ENCODE peak calls at places on chromosomes 4 and X, in nine cellular contexts. X is GM23248; W is PC-3; V is heart left ventricle; L is fibroblast of lung; N is heart right ventricle; E is Panc1; Y is IMR-90; Z is effector memory CD4-positive, alpha-beta T cell. O is an unnamed sample. For H3K36me3 and H3K9me3, the result is how much of the 10 kb centered on the place peaks cover.

GRCh38 chrX:71622347-71623104 is 4.2 kb upstream of the CXCR3 start:
- DNase-seq in X (peak), W (peak), V (peak), L (peak), N (peak), E (no peak), Y (peak), Z (peak), O (peak)

GRCh38 chrX:108072746-108073145 is 18.6 kb downstream of the PSMD10 start:
- DNase-seq in X (peak), W (peak), V (no peak), L (peak), N (no peak), E (no peak), Y (peak), Z (no peak), O (no peak)

GRCh38 chr4:56611501-56611900 is 69.6 kb downstream of the HOPX start:
- DNase-seq in X (peak), W (no peak), V (no peak), L (peak), N (no peak), E (no peak), Y (peak), Z (no peak), O (no peak)

GRCh38 chr4:140240237-140240636 is 86.3 kb upstream of the MAML3 start:
- DNase-seq in X (no peak), W (no peak), V (no peak), L (no peak), N (no peak), E (no peak), Y (no peak), Z (no peak), O (no peak)

GRCh38 chrX:124018031-124018430 is 56.5 kb downstream of the STAG2 start:
- DNase-seq in X (peak), W (peak), V (no peak), L (peak), N (no peak), E (no peak), Y (peak), Z (no peak), O (no peak)

GRCh38 chr4:4406455-4407298 is 19.8 kb downstream of the NSG1 start:
- DNase-seq in X (no peak), W (no peak), V (no peak), L (no peak), N (no peak), E (no peak), Y (no peak), Z (no peak), O (peak)

GRCh38 chr4:1463927-1464540 is 57.8 kb upstream of the NKX1-1 start:
- DNase-seq in X (no peak), W (no peak), V (no peak), L (no peak), N (no peak), E (no peak), Y (no peak), Z (no peak), O (no peak)

GRCh38 chr4:87844476-87844875 is 11.7 kb downstream of the MEPE start:
- DNase-seq in X (peak), W (no peak), V (no peak), L (peak), N (no peak), E (no peak), Y (no peak), Z (no peak), O (no peak)

GRCh38 chrX:125436855-125437254 is 117.2 kb downstream of the TEX13C start:
- DNase-seq in X (peak), W (peak), V (no peak), L (no peak), N (no peak), E (no peak), Y (no peak), Z (no peak), O (no peak)

GRCh38 chrX:120604359-120604782 is 470 bp downstream of the MCTS1 start:
- DNase-seq in X (peak), W (peak), V (peak), L (peak), N (no peak), E (no peak), Y (peak), Z (no peak), O (no peak)

GRCh38 chrX:20519826-20520225 is 253.1 kb upstream of the RPS6KA3 start:
- DNase-seq in X (no peak), W (no peak), V (no peak), L (no peak), N (no peak), E (no peak), Y (no peak), Z (no peak), O (no peak)

GRCh38 chrX:136215559-136215958 is 35.6 kb downstream of the MAP7D3 start:
- DNase-seq in X (peak), W (peak), V (no peak), L (no peak), N (no peak), E (no peak), Y (peak), Z (no peak), O (no peak)

GRCh38 chr4:566508-567295 is 9.4 kb downstream of the TMEM271 start:
- DNase-seq in X (no peak), W (no peak), V (no peak), L (no peak), N (no peak), E (no peak), Y (peak), Z (no peak), O (no peak)

GRCh38 chr4:156242390-156242789 is 288.7 kb upstream of the CTSO start:
- DNase-seq in X (no peak), W (no peak), V (no peak), L (no peak), N (no peak), E (no peak), Y (no peak), Z (no peak), O (no peak)

GRCh38 chr4:158809611-158810486 is 41.0 kb downstream of the FNIP2 start:
- DNase-seq in X (peak), W (peak), V (no peak), L (peak), N (no peak), E (peak), Y (peak), Z (no peak), O (no peak)

GRCh38 chr4:86855572-86855971 is 6.4 kb upstream of the SLC10A6 start:
- DNase-seq in X (peak), W (peak), V (no peak), L (no peak), N (no peak), E (no peak), Y (peak), Z (no peak), O (no peak)

GRCh38 chr4:27381806-27382205 is 521.2 kb downstream of the STIM2 start:
- DNase-seq in X (peak), W (peak), V (no peak), L (no peak), N (no peak), E (no peak), Y (no peak), Z (no peak), O (no peak)

GRCh38 chrX:147920161-147920666 is 8.5 kb downstream of the FMR1 start:
- DNase-seq in X (no peak), W (no peak), V (no peak), L (no peak), N (no peak), E (no peak), Y (no peak), Z (no peak), O (no peak)

GRCh38 chr4:2824329-2825183 is 19.1 kb upstream of the ADD1 start:
- DNase-seq in X (no peak), W (no peak), V (peak), L (no peak), N (peak), E (no peak), Y (no peak), Z (no peak), O (peak)

GRCh38 chr4:34633216-34633615 is 1611.1 kb downstream of the ARAP2 start:
- DNase-seq in X (no peak), W (no peak), V (no peak), L (peak), N (no peak), E (no peak), Y (no peak), Z (no peak), O (no peak)

GRCh38 chr4:7771541-7772507 is 167.8 kb downstream of the AFAP1 start:
- DNase-seq in X (no peak), W (no peak), V (no peak), L (no peak), N (no peak), E (no peak), Y (no peak), Z (no peak), O (no peak)

GRCh38 chr4:2651998-2652397 is 104.1 kb downstream of the TNIP2 start:
- DNase-seq in X (no peak), W (no peak), V (no peak), L (no peak), N (no peak), E (no peak), Y (no peak), Z (no peak), O (no peak)

GRCh38 chr4:107876096-107876495 is 51.4 kb downstream of the SGMS2 start:
- DNase-seq in X (no peak), W (no peak), V (no peak), L (no peak), N (no peak), E (no peak), Y (no peak), Z (no peak), O (no peak)

GRCh38 chrX:108071578-108071977 is 19.8 kb downstream of the PSMD10 start:
- DNase-seq in X (no peak), W (no peak), V (no peak), L (no peak), N (no peak), E (no peak), Y (no peak), Z (no peak), O (no peak)

GRCh38 chr4:56618734-56619133 is 62.4 kb downstream of the HOPX start:
- DNase-seq in X (no peak), W (no peak), V (no peak), L (no peak), N (no peak), E (no peak), Y (no peak), Z (no peak), O (no peak)

GRCh38 chr4:166174717-166175510 is 301.9 kb downstream of the TLL1 start:
- DNase-seq in X (no peak), W (peak), V (no peak), L (no peak), N (no peak), E (no peak), Y (no peak), Z (no peak), O (no peak)

DNA sequence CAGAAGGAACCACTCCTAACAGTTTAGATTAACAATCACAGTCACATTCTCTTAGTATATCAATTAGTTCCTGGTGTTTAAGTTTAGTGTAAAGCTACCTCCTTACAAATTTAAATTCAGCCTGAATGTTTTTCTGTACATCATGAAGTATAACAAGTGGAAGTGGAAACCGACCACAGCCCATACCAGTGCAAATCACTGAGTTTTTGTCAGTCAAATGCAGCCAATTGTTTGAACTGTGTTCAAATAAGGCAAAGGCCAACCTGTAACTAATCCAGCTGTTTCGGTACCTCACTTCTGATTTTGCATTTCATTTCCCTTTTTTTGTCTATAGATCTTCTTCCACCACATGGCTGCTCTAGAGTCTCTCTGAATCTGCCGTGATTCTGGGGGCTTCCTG is 1215.3 kb downstream of the PCDH18 start:
- DNase-seq in X (no peak), W (no peak), V (no peak), L (no peak), N (no peak), E (no peak), Y (no peak), Z (no peak), O (no peak)
- H3K27ac ChIP-seq in X (no peak), W (no peak), V (no peak), L (no peak), N (no peak), E (no peak), Y (no peak), Z (no peak), O (no peak)

GRCh38 chr4:15063341-15063740 is 61.1 kb downstream of the CPEB2 start:
- DNase-seq in X (no peak), W (no peak), V (no peak), L (no peak), N (no peak), E (no peak), Y (no peak), Z (no peak), O (no peak)
- H3K36me3 ChIP-seq in X (half or more), W (under half), V (under half), L (under half), N (half or more), E (under half), Y (under half), Z (under half), O (half or more)

DNA sequence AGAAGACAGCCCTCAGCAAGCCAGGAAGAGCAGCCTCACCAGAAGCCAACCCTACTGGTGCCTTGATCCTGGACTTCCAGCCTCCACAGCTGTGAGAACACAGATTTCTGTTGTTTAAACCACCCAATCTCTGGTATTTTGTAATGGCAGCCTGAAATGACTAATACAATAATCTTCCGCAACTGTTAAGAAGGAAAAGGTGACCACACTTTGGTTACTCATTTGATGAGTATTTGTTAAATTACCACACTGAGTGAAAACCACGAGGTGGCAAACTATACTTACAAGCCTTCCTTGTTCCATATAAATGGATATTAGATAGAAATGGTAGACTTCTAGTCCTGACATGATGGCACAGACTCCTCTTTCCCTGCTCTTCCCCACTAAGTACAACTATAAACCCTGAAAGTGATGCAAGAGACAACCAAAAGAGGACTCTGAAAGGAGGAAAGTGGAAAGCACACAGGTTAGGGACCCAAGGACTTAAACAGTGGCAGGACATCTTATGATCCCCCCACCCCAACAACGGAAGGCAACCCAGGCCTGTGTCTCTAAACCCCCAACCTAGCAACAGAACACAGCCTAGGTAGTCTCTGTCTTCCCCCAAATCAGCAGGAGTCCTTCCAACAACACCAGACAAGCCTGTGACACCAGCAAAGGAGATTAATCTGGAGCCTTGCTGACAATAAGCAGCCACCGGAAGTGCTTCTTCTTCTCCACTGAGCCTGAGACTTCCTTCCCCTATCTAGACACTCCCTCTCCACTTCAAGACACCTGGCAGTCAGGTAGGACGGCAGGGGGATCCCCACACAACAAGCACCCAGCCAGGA is 12.3 kb downstream of the ZNF182 start:
- DNase-seq in X (peak), W (peak), V (no peak), L (peak), N (no peak), E (no peak), Y (peak), Z (no peak), O (no peak)
- H3K9me3 ChIP-seq in X (under half), W (under half), V (under half), L (under half), N (under half), E (half or more), Y (under half), Z (under half), O (under half)

GRCh38 chr4:121256887-121257426 is 92.8 kb upstream of the TNIP3 start:
- DNase-seq in X (no peak), W (no peak), V (no peak), L (no peak), N (no peak), E (no peak), Y (no peak), Z (no peak), O (no peak)

GRCh38 chr4:121246698-121247097 is 82.6 kb upstream of the TNIP3 start:
- DNase-seq in X (no peak), W (no peak), V (no peak), L (no peak), N (no peak), E (no peak), Y (no peak), Z (no peak), O (no peak)

GRCh38 chr4:121256346-121256745 is 92.2 kb upstream of the TNIP3 start:
- DNase-seq in X (peak), W (peak), V (no peak), L (peak), N (no peak), E (no peak), Y (peak), Z (peak), O (no peak)

GRCh38 chr4:121253961-121254360 is 89.8 kb upstream of the TNIP3 start:
- DNase-seq in X (no peak), W (no peak), V (no peak), L (no peak), N (no peak), E (no peak), Y (no peak), Z (peak), O (no peak)

DNA sequence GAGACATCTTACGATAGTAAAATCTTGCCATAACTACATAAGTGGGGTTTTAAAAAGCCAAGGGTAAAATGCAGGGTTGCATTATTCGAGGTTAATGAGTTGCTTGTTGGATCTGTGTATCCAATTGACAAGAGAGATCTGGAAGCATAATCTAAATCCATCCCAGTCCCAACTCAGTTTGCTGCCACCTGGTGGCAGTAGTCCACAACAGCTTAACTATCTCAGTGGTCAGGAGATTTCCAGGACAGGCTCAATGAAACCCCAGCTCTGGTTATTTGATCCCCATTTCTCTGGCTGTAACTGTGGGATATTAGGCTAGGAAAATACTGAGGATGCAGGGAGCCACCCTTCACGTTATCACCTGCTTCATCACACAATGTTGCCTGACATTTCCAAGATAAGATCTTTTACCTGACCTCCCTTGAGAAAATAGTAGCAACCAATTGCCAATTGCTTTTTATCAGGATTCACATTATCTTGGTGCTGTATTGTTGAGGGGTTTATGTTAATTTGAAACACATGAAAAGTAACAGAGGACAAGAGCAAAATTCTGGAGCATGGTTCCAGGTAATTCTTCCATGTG is 88.2 kb upstream of the TNIP3 start:
- DNase-seq in X (peak), W (peak), V (peak), L (peak), N (peak), E (peak), Y (peak), Z (no peak), O (peak)
- H3K27ac ChIP-seq in X (no peak), W (no peak), V (no peak), L (no peak), N (no peak), E (no peak), Y (no peak), Z (no peak), O (no peak)

GRCh38 chr4:145093638-145094037 is 4.4 kb downstream of the ANAPC10 start:
- DNase-seq in X (peak), W (no peak), V (no peak), L (no peak), N (no peak), E (no peak), Y (no peak), Z (no peak), O (no peak)

GRCh38 chr4:145090370-145090769 is 7.6 kb downstream of the ANAPC10 start:
- DNase-seq in X (no peak), W (no peak), V (no peak), L (no peak), N (no peak), E (no peak), Y (no peak), Z (no peak), O (no peak)
- H3K36me3 ChIP-seq in X (under half), W (half or more), V (under half), L (under half), N (half or more), E (under half), Y (under half), Z (under half), O (half or more)

GRCh38 chrX:68718443-68718820 is 71.0 kb downstream of the STARD8 start:
- DNase-seq in X (no peak), W (no peak), V (no peak), L (no peak), N (no peak), E (no peak), Y (no peak), Z (no peak), O (peak)

GRCh38 chrX:68717663-68718442 is 70.4 kb downstream of the STARD8 start:
- DNase-seq in X (no peak), W (no peak), V (no peak), L (no peak), N (no peak), E (no peak), Y (no peak), Z (no peak), O (peak)

GRCh38 chrX:68720851-68721250 is 73.4 kb downstream of the STARD8 start:
- DNase-seq in X (no peak), W (no peak), V (no peak), L (no peak), N (no peak), E (no peak), Y (no peak), Z (no peak), O (no peak)

GRCh38 chrX:68719904-68720614 is 72.6 kb downstream of the STARD8 start:
- DNase-seq in X (peak), W (peak), V (no peak), L (peak), N (no peak), E (no peak), Y (no peak), Z (no peak), O (no peak)

DNA sequence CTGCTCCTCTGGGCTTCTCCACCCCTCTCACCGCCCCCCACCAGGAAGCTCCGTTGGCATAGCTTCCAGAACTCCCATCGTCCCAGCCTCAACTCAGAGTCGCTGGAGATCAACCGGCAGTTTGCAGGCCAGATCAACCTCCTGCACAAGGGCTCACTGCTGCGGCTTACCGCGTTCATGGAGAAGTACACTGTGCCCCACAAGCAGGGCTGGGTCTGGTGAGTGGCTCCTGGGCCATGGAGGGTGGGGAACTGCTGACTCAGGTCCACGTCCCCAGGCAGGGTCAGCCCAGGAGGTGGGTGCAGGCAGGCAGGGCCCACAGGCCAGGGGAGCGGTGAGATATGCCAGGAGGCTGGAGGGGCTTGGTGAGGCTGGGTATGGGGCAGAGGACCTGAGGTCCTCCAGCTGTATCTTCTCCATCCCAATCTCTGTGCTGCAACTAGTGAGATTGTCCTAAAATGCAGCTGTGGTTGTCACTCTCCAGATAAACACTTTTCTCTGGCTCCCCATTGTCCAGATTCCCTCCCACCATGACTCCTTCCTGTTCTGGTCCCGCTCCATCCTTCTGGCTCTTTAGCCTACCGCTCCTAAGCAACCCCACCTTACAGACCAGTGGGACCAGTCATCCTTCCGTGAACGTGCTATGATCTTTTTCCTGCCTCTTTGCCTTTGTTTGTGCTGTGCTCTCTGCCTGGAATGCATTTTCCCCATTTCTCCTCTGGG is 71.9 kb downstream of the STARD8 start:
- DNase-seq in X (no peak), W (no peak), V (no peak), L (no peak), N (no peak), E (no peak), Y (no peak), Z (no peak), O (no peak)
- H3K9me3 ChIP-seq in X (under half), W (under half), V (under half), L (under half), N (under half), E (under half), Y (under half), Z (under half), O (under half)

GRCh38 chr4:65392488-65392887 is 277.8 kb downstream of the EPHA5 start:
- DNase-seq in X (no peak), W (peak), V (no peak), L (no peak), N (no peak), E (no peak), Y (no peak), Z (no peak), O (no peak)
- H3K27ac ChIP-seq in X (no peak), W (no peak), V (no peak), L (no peak), N (no peak), E (no peak), Y (no peak), Z (no peak), O (no peak)

GRCh38 chr4:184697956-184698355 is 35.9 kb downstream of the CENPU start:
- DNase-seq in X (no peak), W (no peak), V (no peak), L (no peak), N (no peak), E (no peak), Y (no peak), Z (no peak), O (no peak)
- H3K36me3 ChIP-seq in X (under half), W (under half), V (under half), L (under half), N (under half), E (under half), Y (under half), Z (under half), O (under half)

O was measured in psoas muscle.